ENCODE peak calls at places on chromosome 4, in nine cellular contexts. N, T, H, Z, E, C, P, A and O are unnamed samples.
A peak's percentile ranks its signal among the peaks of the same experiment; 100 is the strongest.

GRCh38 chr4:158948071-158948470 is 154.8 kb upstream of the RAPGEF2 start:
- DNase-seq in N (no peak), T (no peak), H (no peak), Z (no peak), E (no peak), C (no peak), P (no peak), A (no peak), O (no peak)

GRCh38 chr4:48748949-48749596 is 31.0 kb downstream of the FRYL start:
- DNase-seq in N (no peak), T (no peak), H (no peak), Z (no peak), E (no peak), C (no peak), P (no peak), A (no peak), O (no peak)

GRCh38 chr4:26441110-26441509 is 49.2 kb downstream of the CCKAR start:
- DNase-seq in N (peak; percentile 34), T (no peak), H (no peak), Z (no peak), E (no peak), C (no peak), P (no peak), A (no peak), O (no peak)

GRCh38 chr4:119690871-119691270 is 62.3 kb upstream of the PDE5A start:
- DNase-seq in N (no peak), T (no peak), H (no peak), Z (no peak), E (no peak), C (no peak), P (no peak), A (no peak), O (no peak)

GRCh38 chr4:126710935-126711334 is 921.8 kb upstream of the INTU start:
- DNase-seq in N (no peak), T (no peak), H (no peak), Z (no peak), E (no peak), C (no peak), P (no peak), A (no peak), O (no peak)

GRCh38 chr4:56803473-56803872 is 18.0 kb downstream of the SPINK2 start:
- DNase-seq in N (no peak), T (no peak), H (no peak), Z (no peak), E (no peak), C (peak; percentile 67), P (no peak), A (no peak), O (no peak)

GRCh38 chr4:174334628-174335027 is 50.9 kb downstream of the CEP44 start:
- DNase-seq in N (no peak), T (no peak), H (no peak), Z (no peak), E (no peak), C (peak; percentile 40), P (no peak), A (no peak), O (no peak)

GRCh38 chr4:80361329-80361900 is 25.9 kb downstream of the CFAP299 start:
- DNase-seq in N (no peak), T (no peak), H (no peak), Z (no peak), E (no peak), C (no peak), P (peak; percentile 36), A (no peak), O (no peak)

GRCh38 chr4:42331914-42332368 is 65.3 kb upstream of the SHISA3 start:
- DNase-seq in N (no peak), T (no peak), H (no peak), Z (no peak), E (no peak), C (no peak), P (no peak), A (no peak), O (no peak)

GRCh38 chr4:125115941-125116340 is 198.8 kb upstream of the FAT4 start:
- DNase-seq in N (no peak), T (no peak), H (no peak), Z (no peak), E (no peak), C (no peak), P (no peak), A (no peak), O (no peak)

GRCh38 chr4:107317596-107317995 is 281.5 kb upstream of the DKK2 start:
- DNase-seq in N (peak; percentile 9), T (no peak), H (no peak), Z (no peak), E (no peak), C (no peak), P (no peak), A (no peak), O (no peak)

GRCh38 chr4:81166431-81166830 is 48.6 kb downstream of the PRKG2 start:
- DNase-seq in N (peak; percentile 11), T (no peak), H (no peak), Z (no peak), E (no peak), C (no peak), P (peak; percentile 10), A (no peak), O (no peak)

GRCh38 chr4:15694431-15694830 is 8.4 kb upstream of the BST1 start:
- DNase-seq in N (no peak), T (no peak), H (no peak), Z (no peak), E (no peak), C (no peak), P (no peak), A (no peak), O (no peak)

GRCh38 chr4:105626846-105627245 is 74.4 kb downstream of the ARHGEF38 start:
- DNase-seq in N (no peak), T (no peak), H (no peak), Z (no peak), E (no peak), C (no peak), P (no peak), A (no peak), O (no peak)

GRCh38 chr4:175386776-175387507 is 425.1 kb downstream of the GPM6A start:
- DNase-seq in N (no peak), T (no peak), H (no peak), Z (no peak), E (no peak), C (no peak), P (no peak), A (no peak), O (no peak)

GRCh38 chr4:27079056-27079455 is 218.4 kb downstream of the STIM2 start:
- DNase-seq in N (no peak), T (no peak), H (no peak), Z (no peak), E (no peak), C (no peak), P (no peak), A (no peak), O (no peak)